ENCODE peak calls at places on chromosomes 11 and 22, in five cellular contexts. R is K562, I is SK-N-SH, B is GM12878, Y is HepG2. V is an unnamed sample.

GRCh38 chr22:29464581-29464980 is 15.4 kb upstream of the NEFH start:
- DNase-seq in I (no peak), B (no peak), Y (no peak), R (no peak), V (no peak)

GRCh38 chr11:47052165-47052564 is 115.6 kb downstream of the CSTPP1 start:
- DNase-seq in R (no peak), I (no peak), Y (no peak), B (no peak), V (no peak)

GRCh38 chr11:106442032-106442431 is 364.6 kb downstream of the AASDHPPT start:
- DNase-seq in I (no peak), Y (no peak), B (no peak), R (no peak), V (no peak)

GRCh38 chr11:123549901-123550619 is 104.4 kb downstream of the SCN3B start:
- DNase-seq in Y (no peak), R (no peak), B (no peak), I (no peak), V (peak)

GRCh38 chr22:50206599-50206998 is 5.8 kb downstream of the SELENOO start:
- DNase-seq in I (peak), B (no peak), R (peak), Y (peak), V (no peak)

GRCh38 chr11:12755510-12755909 is 81.3 kb downstream of the TEAD1 start:
- DNase-seq in B (no peak), Y (no peak), I (no peak), R (no peak), V (no peak)

GRCh38 chr11:128892866-128893565 is 1.9 kb downstream of the KCNJ5 start:
- DNase-seq in I (no peak), R (no peak), Y (no peak), B (no peak), V (no peak)

GRCh38 chr11:69536406-69536805 is 54.9 kb downstream of the LINC01488 start:
- DNase-seq in B (no peak), Y (no peak), I (no peak), R (no peak), V (no peak)

GRCh38 chr11:106585061-106585460 is 433.2 kb downstream of the GUCY1A2 start:
- DNase-seq in R (no peak), Y (peak), I (peak), B (no peak), V (no peak)

GRCh38 chr11:63610604-63611394 is 3.4 kb downstream of the PLAAT3 start:
- DNase-seq in B (no peak), Y (no peak), R (no peak), I (no peak), V (no peak)

GRCh38 chr11:108340958-108341357 is 118.1 kb downstream of the ATM start:
- DNase-seq in I (no peak), R (peak), Y (peak), B (no peak), V (no peak)

GRCh38 chr11:46674463-46675287 is 25.7 kb downstream of the ARHGAP1 start:
- DNase-seq in R (no peak), I (peak), Y (peak), B (no peak), V (no peak)

GRCh38 chr22:40671369-40671768 is 7.9 kb upstream of the MCHR1 start:
- DNase-seq in R (no peak), B (no peak), I (no peak), Y (no peak), V (no peak)

GRCh38 chr11:75536786-75537629 is 11.3 kb upstream of the GDPD5 start:
- DNase-seq in B (peak), I (no peak), Y (no peak), R (peak), V (peak)

GRCh38 chr22:32702421-32702820 is 99.1 kb upstream of the TIMP3 start:
- DNase-seq in I (no peak), R (no peak), B (no peak), Y (no peak), V (no peak)

GRCh38 chr11:128884703-128885338 is 6.3 kb upstream of the KCNJ5 start:
- DNase-seq in Y (peak), R (peak), B (no peak), I (peak), V (no peak)

GRCh38 chr22:45096256-45096907 is 67.3 kb upstream of the NUP50 start:
- DNase-seq in R (peak), Y (peak), B (no peak), I (peak), V (peak)

GRCh38 chr11:129190087-129190486 is 2.0 kb downstream of the ARHGAP32 start:
- DNase-seq in B (no peak), I (peak), Y (no peak), R (no peak), V (no peak)

GRCh38 chr22:47054231-47055072 is 292.0 kb downstream of the TBC1D22A start:
- DNase-seq in I (no peak), R (no peak), B (no peak), Y (no peak), V (no peak)

GRCh38 chr11:72578541-72578940 is 95.7 kb downstream of the PDE2A start:
- DNase-seq in I (peak), R (no peak), Y (no peak), B (no peak), V (no peak)

GRCh38 chr11:114724916-114725524 is 46.7 kb downstream of the NXPE2 start:
- DNase-seq in I (no peak), R (no peak), B (no peak), Y (no peak), V (no peak)

GRCh38 chr22:46241397-46242007 is 8.6 kb downstream of the CDPF1 start:
- DNase-seq in R (peak), Y (no peak), B (no peak), I (peak), V (no peak)

GRCh38 chr11:11916981-11917399 is 75.2 kb downstream of the USP47 start:
- DNase-seq in Y (peak), R (no peak), B (no peak), I (no peak), V (no peak)

GRCh38 chr11:28618426-28618825 is 510.2 kb downstream of the METTL15 start:
- DNase-seq in I (no peak), Y (no peak), R (no peak), B (no peak), V (no peak)

GRCh38 chr11:57413681-57414080 is 13.2 kb downstream of the SLC43A3 start:
- DNase-seq in Y (no peak), R (no peak), B (no peak), I (no peak), V (peak)

GRCh38 chr11:88301478-88302140 is 35.9 kb downstream of the CTSC start:
- DNase-seq in Y (no peak), R (no peak), I (no peak), B (peak), V (no peak)

GRCh38 chr11:17992916-17993315 is 19.9 kb downstream of the SERGEF start:
- DNase-seq in Y (no peak), B (no peak), I (no peak), R (no peak), V (no peak)

GRCh38 chr11:62996271-62996670 is 11.5 kb upstream of the SLC22A6 start:
- DNase-seq in Y (no peak), B (no peak), R (no peak), I (no peak), V (no peak)

GRCh38 chr11:12318791-12319733 is 58.3 kb upstream of the PARVA start:
- DNase-seq in B (no peak), R (no peak), Y (no peak), I (peak), V (no peak)

GRCh38 chr11:99814021-99814420 is 793.3 kb downstream of the CNTN5 start:
- DNase-seq in B (no peak), Y (no peak), R (no peak), I (no peak), V (no peak)

GRCh38 chr22:41842996-41843970 is 10.4 kb downstream of the SREBF2 start:
- DNase-seq in Y (peak), B (no peak), I (no peak), R (no peak), V (no peak)

GRCh38 chr11:125404136-125404810 is 91.8 kb downstream of the FEZ1 start:
- DNase-seq in R (no peak), I (no peak), Y (no peak), B (no peak), V (no peak)

GRCh38 chr11:125407046-125407445 is 89.0 kb downstream of the FEZ1 start:
- DNase-seq in Y (no peak), R (no peak), B (no peak), I (no peak), V (no peak)

GRCh38 chr11:125402436-125402835 is 93.6 kb downstream of the FEZ1 start:
- DNase-seq in R (no peak), Y (no peak), I (no peak), B (no peak), V (no peak)

GRCh38 chr11:125401746-125402145 is 94.3 kb downstream of the FEZ1 start:
- DNase-seq in R (no peak), I (no peak), Y (no peak), B (no peak), V (no peak)

GRCh38 chr11:125404811-125405481 is 91.1 kb downstream of the FEZ1 start:
- DNase-seq in R (peak), B (no peak), Y (peak), I (peak), V (peak)
- H3K4me3 ChIP-seq in R (no peak), B (no peak), Y (no peak), I (peak), V (no peak)

GRCh38 chr11:126502982-126503381 is 147.5 kb downstream of the ST3GAL4 start:
- DNase-seq in I (no peak), R (no peak), B (no peak), Y (no peak), V (no peak)

GRCh38 chr11:126499124-126499752 is 143.8 kb downstream of the ST3GAL4 start:
- DNase-seq in B (no peak), R (no peak), I (no peak), Y (no peak), V (no peak)

GRCh38 chr11:126502159-126502558 is 146.7 kb downstream of the ST3GAL4 start:
- DNase-seq in Y (no peak), B (no peak), R (no peak), I (no peak), V (no peak)

GRCh38 chr11:126500981-126501380 is 145.5 kb downstream of the ST3GAL4 start:
- DNase-seq in I (no peak), R (no peak), B (no peak), Y (no peak), V (no peak)

GRCh38 chr11:126501641-126502040 is 146.2 kb downstream of the ST3GAL4 start:
- DNase-seq in B (no peak), R (no peak), I (no peak), Y (no peak), V (no peak)
- TF ChIP-seq CTCF in B (no peak), R (no peak), I (no peak), Y (no peak), V (no peak)

GRCh38 chr11:111513240-111513605 is 1.0 kb upstream of the BTG4 start:
- DNase-seq in I (no peak), B (no peak), R (no peak), Y (no peak), V (no peak)
- TF ChIP-seq GABPA in I (no peak), B (no peak), R (no peak), Y (no peak), V (no peak)

GRCh38 chr11:3155691-3156258 is 9.3 kb downstream of the OSBPL5 start:
- DNase-seq in Y (no peak), R (no peak), B (no peak), I (peak), V (no peak)
- H3K4me3 ChIP-seq in Y (no peak), R (no peak), B (no peak), I (no peak), V (peak)

DNA sequence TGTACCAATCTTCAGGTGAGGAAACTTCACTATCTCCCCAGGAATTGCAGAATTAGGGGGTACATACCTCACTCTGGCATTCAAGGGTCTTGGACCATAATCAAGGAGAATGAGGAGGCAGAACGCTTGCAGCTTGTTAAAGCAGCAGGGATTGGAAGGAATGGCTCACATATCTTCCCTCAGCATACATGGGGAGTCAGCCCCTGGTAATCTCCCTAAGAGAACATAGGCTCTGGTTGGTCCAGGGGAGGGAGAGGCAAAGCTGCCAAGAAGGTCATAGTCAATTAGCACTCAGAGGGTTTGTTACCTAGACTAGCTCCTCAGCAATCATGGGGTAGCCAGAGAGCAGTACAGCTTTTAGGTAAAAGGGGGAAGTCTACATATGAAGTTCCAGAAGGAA is 256.8 kb downstream of the INSC start:
- DNase-seq in B (no peak), I (no peak), Y (no peak), R (no peak), V (no peak)
- TF ChIP-seq CTCF in B (no peak), I (no peak), Y (no peak), R (no peak), V (no peak)

GRCh38 chr11:21965221-21965620 is 227.7 kb upstream of the ANO5 start:
- DNase-seq in R (no peak), I (no peak), B (no peak), Y (no peak), V (no peak)
- TF ChIP-seq GABPA in R (no peak), I (no peak), B (no peak), Y (no peak), V (no peak)

DNA sequence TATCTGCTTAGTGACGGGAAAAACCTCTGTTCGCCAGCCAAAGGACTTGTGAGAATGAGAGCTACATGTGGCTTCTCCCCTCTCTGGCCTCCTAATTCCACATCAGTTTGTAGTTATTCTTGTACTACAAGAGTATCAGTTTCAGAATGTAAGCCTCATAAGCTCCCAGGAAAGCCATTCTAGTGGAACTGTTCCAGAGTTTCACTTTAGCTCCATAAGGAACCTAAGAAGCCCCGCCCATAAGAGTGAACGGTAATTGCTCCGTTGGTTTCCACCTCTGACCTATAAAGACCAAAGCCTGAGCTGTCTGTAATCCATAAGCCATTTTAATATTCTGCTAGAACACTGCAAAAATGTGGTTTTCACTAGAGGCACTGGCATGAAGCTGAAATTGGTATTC is 53.0 kb downstream of the SIK3 start:
- DNase-seq in Y (no peak), I (no peak), R (no peak), B (no peak), V (no peak)
- H3K4me3 ChIP-seq in Y (no peak), I (no peak), R (no peak), B (no peak), V (no peak)